ENCODE peak calls at places on chromosomes 4 and X, in four cellular contexts. One of them, this sample, is unnamed. For H3K9me3, the result is how much of the 10 kb centered on the place peaks cover.

GRCh38 chrX:31715675-31716074 is 643.8 kb upstream of the FTHL17 start:
- DNase-seq in neuronal stem cell: no peak
- DNase-seq in psoas muscle: no peak
- DNase-seq in Peyer's patch: no peak
- DNase-seq in this sample: no peak

GRCh38 chr4:144611850-144612249 is 34.1 kb upstream of the HHIP start:
- DNase-seq in neuronal stem cell: no peak
- DNase-seq in psoas muscle: no peak
- DNase-seq in Peyer's patch: no peak
- DNase-seq in this sample: peak

GRCh38 chrX:55118574-55118973 is 29.8 kb downstream of the PAGE2 start:
- DNase-seq in neuronal stem cell: no peak
- DNase-seq in psoas muscle: no peak
- DNase-seq in Peyer's patch: peak
- DNase-seq in this sample: no peak

GRCh38 chr4:17241835-17242234 is 270.1 kb downstream of the QDPR start:
- DNase-seq in neuronal stem cell: no peak
- DNase-seq in psoas muscle: no peak
- DNase-seq in Peyer's patch: no peak
- DNase-seq in this sample: no peak

GRCh38 chrX:119736206-119736764 is 22.1 kb upstream of the SOWAHD start:
- DNase-seq in neuronal stem cell: no peak
- DNase-seq in psoas muscle: no peak
- DNase-seq in Peyer's patch: no peak
- DNase-seq in this sample: no peak

GRCh38 chrX:132965461-132965860 is 7.0 kb upstream of the HS6ST2 start:
- DNase-seq in neuronal stem cell: no peak
- DNase-seq in psoas muscle: no peak
- DNase-seq in Peyer's patch: no peak
- DNase-seq in this sample: no peak

GRCh38 chrX:51802917-51803688 is 59.9 kb downstream of the GSPT2 start:
- DNase-seq in neuronal stem cell: peak
- DNase-seq in psoas muscle: no peak
- DNase-seq in Peyer's patch: peak
- DNase-seq in this sample: peak

GRCh38 chr4:1460967-1461868 is 55.0 kb upstream of the NKX1-1 start:
- DNase-seq in neuronal stem cell: no peak
- DNase-seq in psoas muscle: no peak
- DNase-seq in Peyer's patch: no peak
- DNase-seq in this sample: no peak

GRCh38 chr4:24783506-24783905 is 11.9 kb upstream of the SOD3 start:
- DNase-seq in neuronal stem cell: no peak
- DNase-seq in psoas muscle: no peak
- DNase-seq in Peyer's patch: no peak
- DNase-seq in this sample: no peak

GRCh38 chr4:165580379-165580905 is 201.6 kb downstream of the CPE start:
- DNase-seq in neuronal stem cell: no peak
- DNase-seq in psoas muscle: no peak
- DNase-seq in Peyer's patch: no peak
- DNase-seq in this sample: no peak

GRCh38 chr4:152992027-152992426 is 55.9 kb downstream of the FHDC1 start:
- DNase-seq in neuronal stem cell: no peak
- DNase-seq in psoas muscle: no peak
- DNase-seq in Peyer's patch: peak
- DNase-seq in this sample: no peak

GRCh38 chr4:68218044-68218443 is 27.4 kb downstream of the TMPRSS11B start:
- DNase-seq in neuronal stem cell: no peak
- DNase-seq in psoas muscle: no peak
- DNase-seq in Peyer's patch: no peak
- DNase-seq in this sample: no peak

GRCh38 chr4:176313596-176314341 is 6.0 kb upstream of the SPCS3 start:
- DNase-seq in neuronal stem cell: no peak
- DNase-seq in psoas muscle: no peak
- DNase-seq in Peyer's patch: no peak
- DNase-seq in this sample: no peak

GRCh38 chr4:153758688-153759406 is 977 bp downstream of the RNF175 start:
- DNase-seq in neuronal stem cell: no peak
- DNase-seq in psoas muscle: no peak
- DNase-seq in Peyer's patch: no peak
- DNase-seq in this sample: peak

GRCh38 chrX:14062524-14062923 is 32.8 kb upstream of the GEMIN8 start:
- DNase-seq in neuronal stem cell: no peak
- DNase-seq in psoas muscle: no peak
- DNase-seq in Peyer's patch: no peak
- DNase-seq in this sample: no peak

GRCh38 chrX:24774650-24775049 is 80.9 kb downstream of the POLA1 start:
- DNase-seq in neuronal stem cell: no peak
- DNase-seq in psoas muscle: no peak
- DNase-seq in Peyer's patch: no peak
- DNase-seq in this sample: no peak

GRCh38 chr4:73735231-73735630 is 5.1 kb upstream of the CXCL8 start:
- DNase-seq in neuronal stem cell: no peak
- DNase-seq in psoas muscle: no peak
- DNase-seq in Peyer's patch: no peak
- DNase-seq in this sample: no peak

GRCh38 chr4:185541251-185541671 is 6.0 kb upstream of the PDLIM3 start:
- DNase-seq in neuronal stem cell: no peak
- DNase-seq in psoas muscle: no peak
- DNase-seq in Peyer's patch: peak
- DNase-seq in this sample: no peak

GRCh38 chr4:169254546-169254983 is 16.2 kb downstream of the SH3RF1 start:
- DNase-seq in neuronal stem cell: no peak
- DNase-seq in psoas muscle: no peak
- DNase-seq in Peyer's patch: no peak
- DNase-seq in this sample: no peak

GRCh38 chr4:4216668-4217067 is 10.1 kb downstream of the OTOP1 start:
- DNase-seq in neuronal stem cell: no peak
- DNase-seq in psoas muscle: no peak
- DNase-seq in Peyer's patch: no peak
- DNase-seq in this sample: no peak

GRCh38 chr4:99644453-99644852 is 13.2 kb downstream of the C4orf54 start:
- DNase-seq in neuronal stem cell: no peak
- DNase-seq in psoas muscle: no peak
- DNase-seq in Peyer's patch: no peak
- DNase-seq in this sample: no peak

GRCh38 chr4:17066972-17067371 is 168.5 kb upstream of the LDB2 start:
- DNase-seq in neuronal stem cell: no peak
- DNase-seq in psoas muscle: no peak
- DNase-seq in Peyer's patch: no peak
- DNase-seq in this sample: no peak

GRCh38 chrX:29478336-29479069 is 736.9 kb upstream of the MAGEB2 start:
- DNase-seq in neuronal stem cell: peak
- DNase-seq in psoas muscle: no peak
- DNase-seq in Peyer's patch: no peak
- DNase-seq in this sample: no peak

GRCh38 chrX:134375691-134376090 is 84.3 kb upstream of the HPRT1 start:
- DNase-seq in neuronal stem cell: no peak
- DNase-seq in psoas muscle: no peak
- DNase-seq in Peyer's patch: no peak
- DNase-seq in this sample: no peak

GRCh38 chr4:126757219-126757618 is 875.5 kb upstream of the INTU start:
- DNase-seq in neuronal stem cell: no peak
- DNase-seq in psoas muscle: no peak
- DNase-seq in Peyer's patch: no peak
- DNase-seq in this sample: no peak

GRCh38 chr4:108783666-108784463 is 21.0 kb upstream of the ETNPPL start:
- DNase-seq in neuronal stem cell: no peak
- DNase-seq in psoas muscle: no peak
- DNase-seq in Peyer's patch: no peak
- DNase-seq in this sample: no peak

GRCh38 chrX:72037601-72038000 is 94.1 kb downstream of the RTL5 start:
- DNase-seq in neuronal stem cell: no peak
- DNase-seq in psoas muscle: no peak
- DNase-seq in Peyer's patch: peak
- DNase-seq in this sample: no peak

GRCh38 chr4:156295676-156296075 is 342.0 kb upstream of the CTSO start:
- DNase-seq in neuronal stem cell: no peak
- DNase-seq in psoas muscle: no peak
- DNase-seq in Peyer's patch: no peak
- DNase-seq in this sample: no peak

GRCh38 chr4:53189011-53189410 is 176.8 kb downstream of the SCFD2 start:
- DNase-seq in neuronal stem cell: no peak
- DNase-seq in psoas muscle: no peak
- DNase-seq in Peyer's patch: no peak
- DNase-seq in this sample: no peak

GRCh38 chrX:120774611-120775010 is 101.1 kb downstream of the CT47B1 start:
- DNase-seq in neuronal stem cell: no peak
- DNase-seq in psoas muscle: no peak
- DNase-seq in Peyer's patch: no peak
- DNase-seq in this sample: no peak

GRCh38 chr4:22607382-22607781 is 85.4 kb upstream of the GBA3 start:
- DNase-seq in neuronal stem cell: peak
- DNase-seq in psoas muscle: peak
- DNase-seq in Peyer's patch: peak
- DNase-seq in this sample: no peak

GRCh38 chrX:3142259-3143042 is 101.2 kb downstream of the ARSF start:
- DNase-seq in neuronal stem cell: no peak
- DNase-seq in psoas muscle: no peak
- DNase-seq in Peyer's patch: no peak
- DNase-seq in this sample: no peak

GRCh38 chr4:2834001-2834921 is 9.4 kb upstream of the ADD1 start:
- DNase-seq in neuronal stem cell: no peak
- DNase-seq in psoas muscle: peak
- DNase-seq in Peyer's patch: peak
- DNase-seq in this sample: no peak

GRCh38 chrX:10172867-10173266 is 16.1 kb downstream of the CLCN4 start:
- DNase-seq in neuronal stem cell: peak
- DNase-seq in psoas muscle: no peak
- DNase-seq in Peyer's patch: no peak
- DNase-seq in this sample: no peak

GRCh38 chr4:26813698-26814097 is 46.9 kb upstream of the STIM2 start:
- DNase-seq in neuronal stem cell: no peak
- DNase-seq in psoas muscle: no peak
- DNase-seq in Peyer's patch: no peak
- DNase-seq in this sample: no peak

DNA sequence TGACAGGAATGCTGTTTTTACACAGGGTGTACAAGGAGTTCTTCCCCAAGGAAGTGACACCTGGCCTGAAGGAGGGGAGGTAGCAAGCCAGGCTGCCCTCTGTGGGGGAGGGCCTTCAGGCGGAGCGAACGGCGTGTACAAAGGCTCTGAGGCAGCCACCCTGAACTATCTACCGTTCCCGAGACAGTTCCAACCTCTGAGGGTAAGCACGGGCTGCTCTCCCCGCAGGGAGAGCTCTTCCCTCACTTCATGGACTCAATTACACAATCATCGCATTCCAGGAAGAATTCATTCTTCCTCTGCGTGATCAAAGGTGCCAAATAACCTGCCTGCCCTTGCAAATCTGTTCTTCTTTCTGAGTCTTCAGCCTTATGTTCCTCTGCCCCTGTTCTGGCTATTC is 4.8 kb downstream of the ELK1 start:
- DNase-seq in neuronal stem cell: no peak
- DNase-seq in psoas muscle: no peak
- DNase-seq in Peyer's patch: no peak
- DNase-seq in this sample: no peak
- H3K9me3 ChIP-seq in neuronal stem cell: under half
- H3K9me3 ChIP-seq in psoas muscle: under half
- H3K9me3 ChIP-seq in Peyer's patch: under half
- H3K9me3 ChIP-seq in this sample: under half

DNA sequence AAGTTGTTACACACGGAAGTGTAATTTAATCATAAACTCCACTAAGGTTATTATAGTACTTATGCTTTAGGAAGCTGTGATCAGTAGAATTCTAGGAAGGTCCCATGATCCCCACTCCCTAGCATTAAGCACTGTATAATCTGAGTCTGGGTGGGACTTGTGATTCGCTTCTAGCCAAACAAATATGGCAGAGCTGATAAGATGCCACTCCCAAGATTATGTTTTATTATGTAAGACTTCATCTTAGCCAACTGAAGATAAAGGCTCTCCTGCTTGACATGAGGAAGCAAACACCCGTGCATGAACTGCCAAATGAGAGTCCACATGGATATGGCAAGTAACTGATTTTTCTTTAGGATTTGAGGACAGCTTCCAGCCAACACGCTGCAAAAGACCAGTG is 186.4 kb upstream of the NDST3 start:
- DNase-seq in neuronal stem cell: no peak
- DNase-seq in psoas muscle: no peak
- DNase-seq in Peyer's patch: no peak
- DNase-seq in this sample: no peak
- H3K9me3 ChIP-seq in neuronal stem cell: under half
- H3K9me3 ChIP-seq in psoas muscle: under half
- H3K9me3 ChIP-seq in Peyer's patch: under half
- H3K9me3 ChIP-seq in this sample: under half

GRCh38 chr4:173666-174314 is 49.5 kb downstream of the ZNF718 start:
- DNase-seq in neuronal stem cell: no peak
- DNase-seq in psoas muscle: no peak
- DNase-seq in Peyer's patch: no peak
- DNase-seq in this sample: no peak

GRCh38 chr4:176995-177394 is 52.7 kb downstream of the ZNF718 start:
- DNase-seq in neuronal stem cell: no peak
- DNase-seq in psoas muscle: no peak
- DNase-seq in Peyer's patch: no peak
- DNase-seq in this sample: no peak

GRCh38 chr4:175986-176385 is 51.7 kb downstream of the ZNF718 start:
- DNase-seq in neuronal stem cell: no peak
- DNase-seq in psoas muscle: no peak
- DNase-seq in Peyer's patch: no peak
- DNase-seq in this sample: no peak
- H3K9me3 ChIP-seq in neuronal stem cell: half or more
- H3K9me3 ChIP-seq in psoas muscle: half or more
- H3K9me3 ChIP-seq in Peyer's patch: under half
- H3K9me3 ChIP-seq in this sample: half or more

GRCh38 chr4:140359571-140360427 is 13.6 kb upstream of the SCOC start:
- DNase-seq in neuronal stem cell: peak
- DNase-seq in psoas muscle: peak
- DNase-seq in Peyer's patch: peak
- DNase-seq in this sample: peak
- H3K9me3 ChIP-seq in neuronal stem cell: under half
- H3K9me3 ChIP-seq in psoas muscle: under half
- H3K9me3 ChIP-seq in Peyer's patch: under half
- H3K9me3 ChIP-seq in this sample: under half

This sample was measured in CD4-positive, CD25-positive, alpha-beta regulatory T cell.